ENCODE peak calls at places on chromosome 4, in ten cellular contexts. J is GM10248, A is sigmoid colon, G is GM12865, P is mucosa of descending colon, D is cardiac fibroblast, N is A673, H is BJ, X is GM20000, E is astrocyte. B is an unnamed sample.

GRCh38 chr4:80069837-80070788 is 2.9 kb downstream of the ANTXR2 start:
- DNase-seq in J (no peak), A (no peak), G (peak), P (no peak), D (peak), N (no peak), H (no peak), X (peak), E (peak), B (no peak)

GRCh38 chr4:82491251-82491960 is 61.0 kb downstream of the ENOPH1 start:
- DNase-seq in J (no peak), A (no peak), G (no peak), P (no peak), D (no peak), N (no peak), H (no peak), X (no peak), E (no peak), B (no peak)

GRCh38 chr4:157127571-157127970 is 51.6 kb downstream of the GLRB start:
- DNase-seq in J (no peak), A (no peak), G (no peak), P (no peak), D (no peak), N (no peak), H (no peak), X (no peak), E (no peak), B (no peak)

GRCh38 chr4:13024147-13025105 is 459.7 kb downstream of the RAB28 start:
- DNase-seq in J (no peak), A (no peak), G (no peak), P (no peak), D (no peak), N (no peak), H (no peak), X (no peak), E (no peak), B (no peak)

GRCh38 chr4:155906554-155907247 is 3.2 kb downstream of the TDO2 start:
- DNase-seq in J (no peak), A (no peak), G (no peak), P (no peak), D (peak), N (peak), H (peak), X (no peak), E (peak), B (no peak)

GRCh38 chr4:76571274-76571673 is 136.2 kb downstream of the SHROOM3 start:
- DNase-seq in J (no peak), A (no peak), G (no peak), P (no peak), D (no peak), N (no peak), H (no peak), X (no peak), E (no peak), B (no peak)

GRCh38 chr4:140037353-140038030 is 116.5 kb downstream of the MAML3 start:
- DNase-seq in J (no peak), A (no peak), G (no peak), P (no peak), D (peak), N (no peak), H (peak), X (no peak), E (peak), B (no peak)

GRCh38 chr4:150960818-150961217 is 54.3 kb downstream of the LRBA start:
- DNase-seq in J (no peak), A (no peak), G (peak), P (no peak), D (peak), N (peak), H (no peak), X (no peak), E (no peak), B (no peak)

GRCh38 chr4:38634047-38634759 is 29.8 kb upstream of the KLF3 start:
- DNase-seq in J (no peak), A (no peak), G (no peak), P (no peak), D (no peak), N (no peak), H (no peak), X (no peak), E (no peak), B (no peak)

GRCh38 chr4:5899396-5899795 is 6.5 kb upstream of the CRMP1 start:
- DNase-seq in J (no peak), A (no peak), G (no peak), P (no peak), D (no peak), N (no peak), H (no peak), X (no peak), E (no peak), B (no peak)

GRCh38 chr4:121648518-121648917 is 48.3 kb downstream of the ANXA5 start:
- DNase-seq in J (no peak), A (no peak), G (no peak), P (no peak), D (peak), N (no peak), H (no peak), X (no peak), E (no peak), B (no peak)

DNA sequence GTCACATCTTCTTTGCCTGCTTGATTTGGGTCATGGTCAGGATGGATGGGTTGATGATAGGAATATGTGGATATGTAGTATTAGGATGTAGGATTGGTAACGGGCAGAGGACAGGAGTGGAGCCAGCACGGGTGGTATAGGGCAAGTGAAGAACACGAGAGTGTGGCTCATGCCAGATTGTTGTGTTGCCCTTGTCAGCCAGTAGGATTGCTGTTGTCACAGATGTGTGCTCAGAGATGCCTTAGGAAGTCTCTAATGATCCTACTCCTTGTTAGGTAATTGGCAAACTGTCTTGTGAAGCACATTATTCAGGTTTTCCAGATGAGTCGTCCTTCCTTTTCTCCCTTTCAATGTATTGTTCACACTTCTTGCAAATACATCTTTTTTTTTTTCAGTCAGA is 5.5 kb downstream of the ATP10D start:
- DNase-seq in J (no peak), A (no peak), G (peak), P (no peak), D (peak), N (peak), H (no peak), X (no peak), E (peak), B (no peak)
- TF ChIP-seq CTCF in J (peak), A (no peak), G (peak), P (no peak), D (peak), N (peak), H (peak), X (peak), E (peak), B (peak)

GRCh38 chr4:154014401-154015105 is 225.7 kb upstream of the SFRP2 start:
- DNase-seq in J (no peak), A (no peak), G (no peak), P (no peak), D (no peak), N (no peak), H (no peak), X (no peak), E (no peak), B (no peak)

GRCh38 chr4:154024097-154024496 is 235.2 kb upstream of the SFRP2 start:
- DNase-seq in J (no peak), A (no peak), G (peak), P (no peak), D (peak), N (peak), H (no peak), X (no peak), E (no peak), B (no peak)

GRCh38 chr4:154013576-154013975 is 224.7 kb upstream of the SFRP2 start:
- DNase-seq in J (no peak), A (no peak), G (no peak), P (no peak), D (no peak), N (no peak), H (no peak), X (no peak), E (no peak), B (no peak)

GRCh38 chr4:154018659-154019058 is 229.8 kb upstream of the SFRP2 start:
- DNase-seq in J (no peak), A (no peak), G (peak), P (no peak), D (no peak), N (peak), H (no peak), X (no peak), E (no peak), B (no peak)
- TF ChIP-seq CTCF in J (no peak), A (no peak), G (peak), P (no peak), D (no peak), N (peak), H (no peak), X (no peak), E (no peak), B (peak)

DNA sequence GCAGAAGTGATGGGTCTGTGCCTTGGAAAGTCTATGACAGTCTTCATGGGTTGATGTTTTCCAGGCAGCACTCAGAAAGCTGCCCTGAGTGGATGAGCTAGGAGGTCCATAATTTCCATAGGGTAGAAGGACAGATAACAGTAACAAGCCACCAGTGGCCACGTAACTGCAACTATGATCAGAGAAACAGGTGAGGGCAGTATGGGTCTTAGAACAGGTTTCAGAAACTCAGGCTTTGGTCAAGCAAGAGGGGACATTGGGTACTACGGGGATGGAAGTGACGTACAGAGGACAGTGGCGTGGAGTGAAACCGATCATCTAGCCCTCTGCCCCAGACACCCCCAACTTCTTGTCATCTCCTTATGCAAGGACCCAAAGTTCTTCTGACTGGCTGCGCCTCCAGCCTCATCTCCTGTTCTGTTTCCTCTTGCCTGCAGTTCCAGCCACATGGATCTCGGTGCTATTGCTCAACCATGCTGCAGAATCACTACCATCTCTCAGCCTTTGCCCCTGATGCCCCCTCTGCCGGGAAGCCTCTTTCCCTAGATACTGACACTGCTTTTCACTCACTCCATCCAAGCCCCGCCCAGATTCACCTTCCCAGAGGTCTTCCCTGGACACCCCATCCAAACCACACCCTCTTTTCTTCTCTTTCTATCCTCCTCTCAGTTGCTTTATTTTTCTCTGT is 123.4 kb downstream of the MFAP3L start:
- DNase-seq in J (no peak), A (no peak), G (no peak), P (no peak), D (no peak), N (no peak), H (no peak), X (no peak), E (no peak), B (no peak)
- TF ChIP-seq CTCF in J (no peak), A (no peak), G (no peak), P (no peak), D (no peak), N (no peak), H (no peak), X (no peak), E (no peak), B (no peak)

DNA sequence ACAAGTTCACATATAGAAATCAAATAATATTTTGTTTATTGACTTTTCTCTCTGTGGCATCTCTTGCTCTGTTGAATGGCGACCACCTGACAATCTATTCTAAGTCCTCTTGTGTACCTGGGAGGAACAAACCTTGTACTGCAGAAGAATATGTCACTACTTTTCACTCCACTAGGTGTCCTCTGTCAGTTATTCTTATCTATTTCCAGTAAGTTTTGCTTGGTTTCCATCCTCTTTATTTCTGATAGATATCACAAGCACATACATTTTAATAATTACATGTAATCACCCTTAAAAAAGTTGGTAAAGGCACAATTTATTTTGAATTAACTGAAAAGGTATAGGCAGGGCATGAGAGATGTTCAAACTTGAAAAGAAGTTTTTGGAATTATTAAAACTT is 238.4 kb downstream of the SNCA start:
- DNase-seq in J (no peak), A (no peak), G (peak), P (no peak), D (peak), N (no peak), H (no peak), X (no peak), E (no peak), B (no peak)
- TF ChIP-seq CTCF in J (peak), A (no peak), G (peak), P (no peak), D (no peak), N (peak), H (peak), X (no peak), E (peak), B (peak)

GRCh38 chr4:20420916-20421315 is 169.2 kb downstream of the SLIT2 start:
- DNase-seq in J (no peak), A (no peak), G (no peak), P (no peak), D (no peak), N (no peak), H (no peak), X (no peak), E (no peak), B (no peak)

GRCh38 chr4:20416800-20417199 is 165.1 kb downstream of the SLIT2 start:
- DNase-seq in J (no peak), A (no peak), G (no peak), P (no peak), D (no peak), N (peak), H (no peak), X (no peak), E (no peak), B (no peak)

GRCh38 chr4:20421586-20421985 is 169.9 kb downstream of the SLIT2 start:
- DNase-seq in J (no peak), A (no peak), G (no peak), P (no peak), D (peak), N (no peak), H (no peak), X (no peak), E (no peak), B (no peak)

GRCh38 chr4:20422398-20422797 is 170.7 kb downstream of the SLIT2 start:
- DNase-seq in J (peak), A (peak), G (peak), P (no peak), D (peak), N (peak), H (no peak), X (peak), E (peak), B (peak)

DNA sequence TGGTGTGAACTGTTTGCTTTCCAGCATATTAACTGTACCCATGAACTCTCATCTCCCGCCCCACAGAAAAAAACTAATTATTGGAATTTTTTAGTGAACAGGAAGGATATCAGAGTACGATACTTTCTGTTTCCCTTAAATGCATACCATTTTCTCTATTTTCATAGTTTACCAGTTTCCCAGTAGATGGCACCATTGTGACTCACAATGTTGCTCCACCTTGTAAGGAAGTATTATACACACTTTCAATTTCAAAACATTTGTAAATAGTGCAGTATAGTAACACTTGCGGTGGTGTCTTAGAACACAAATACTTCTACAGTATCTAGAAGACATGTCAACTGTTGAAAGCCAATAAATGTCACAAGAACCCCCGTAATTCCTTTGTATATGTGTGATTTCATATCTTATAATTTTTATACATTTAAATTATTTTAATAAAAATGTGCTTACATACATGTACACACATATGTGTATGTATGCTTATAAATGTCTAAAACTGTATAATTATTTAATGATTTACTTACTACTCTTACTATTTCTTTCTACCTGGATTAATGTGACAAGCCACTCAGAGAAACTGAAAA is 167.3 kb downstream of the SLIT2 start:
- DNase-seq in J (peak), A (no peak), G (peak), P (no peak), D (peak), N (peak), H (peak), X (peak), E (peak), B (no peak)
- TF ChIP-seq CTCF in J (peak), A (no peak), G (peak), P (peak), D (peak), N (peak), H (peak), X (peak), E (peak), B (peak)

GRCh38 chr4:55547918-55548317 is 1.2 kb upstream of the CLOCK start:
- DNase-seq in J (no peak), A (no peak), G (no peak), P (no peak), D (no peak), N (no peak), H (no peak), X (no peak), E (no peak), B (no peak)

GRCh38 chr4:55545133-55545532 is 1.6 kb downstream of the CLOCK start:
- DNase-seq in J (no peak), A (no peak), G (no peak), P (no peak), D (peak), N (no peak), H (no peak), X (no peak), E (peak), B (no peak)

GRCh38 chr4:55545681-55546632 is 752 bp downstream of the CLOCK start:
- DNase-seq in J (peak), A (peak), G (peak), P (peak), D (peak), N (peak), H (no peak), X (peak), E (peak), B (peak)

GRCh38 chr4:55547461-55547770 is 707 bp upstream of the CLOCK start:
- DNase-seq in J (no peak), A (peak), G (no peak), P (peak), D (no peak), N (no peak), H (no peak), X (no peak), E (peak), B (no peak)

DNA sequence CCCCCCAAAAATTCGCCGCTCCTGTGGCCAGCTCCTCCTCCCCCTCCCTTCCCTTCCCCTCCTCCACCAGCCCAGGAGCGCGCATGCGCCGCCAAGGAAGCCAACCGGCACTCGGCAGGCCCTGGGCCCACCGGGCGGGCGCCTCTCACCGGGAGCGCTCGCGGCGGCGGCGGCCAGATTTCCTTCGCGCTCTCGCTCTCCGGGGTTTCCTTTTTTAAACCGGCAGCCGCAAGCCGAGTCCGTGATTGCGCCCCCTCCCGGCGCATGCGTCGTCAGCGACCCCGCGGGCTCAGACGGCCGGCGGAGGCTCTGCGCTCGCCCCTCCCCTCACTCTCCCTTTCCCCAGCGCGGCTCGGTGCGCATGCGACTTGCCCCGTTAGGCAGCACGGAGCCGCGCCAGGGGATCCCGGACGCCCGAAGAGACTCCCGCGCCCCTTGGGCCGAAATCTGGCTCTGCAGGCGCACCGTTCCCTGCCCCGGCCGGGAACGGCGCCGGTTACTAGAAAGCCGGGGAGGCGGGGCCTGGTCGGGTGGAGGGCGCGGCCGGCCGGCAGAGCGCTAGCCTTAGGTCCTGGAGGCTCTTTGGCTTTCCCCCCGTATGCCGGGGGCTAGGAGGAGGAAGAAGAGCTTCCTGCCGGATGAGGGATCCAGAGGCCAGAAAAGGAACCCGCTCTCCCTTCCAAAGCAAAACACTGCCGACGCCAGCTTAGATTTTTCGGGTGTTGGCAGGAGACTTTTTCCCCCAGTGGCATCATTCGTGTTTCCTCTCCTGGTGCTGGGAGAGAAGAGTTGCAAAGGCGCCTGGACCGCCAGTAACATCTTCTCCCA is at the start of gene CLOCK:
- DNase-seq in J (peak), A (peak), G (peak), P (peak), D (peak), N (peak), H (no peak), X (peak), E (peak), B (peak)
- TF ChIP-seq CTCF in J (peak), A (peak), G (peak), P (peak), D (peak), N (peak), H (peak), X (no peak), E (no peak), B (peak)

DNA sequence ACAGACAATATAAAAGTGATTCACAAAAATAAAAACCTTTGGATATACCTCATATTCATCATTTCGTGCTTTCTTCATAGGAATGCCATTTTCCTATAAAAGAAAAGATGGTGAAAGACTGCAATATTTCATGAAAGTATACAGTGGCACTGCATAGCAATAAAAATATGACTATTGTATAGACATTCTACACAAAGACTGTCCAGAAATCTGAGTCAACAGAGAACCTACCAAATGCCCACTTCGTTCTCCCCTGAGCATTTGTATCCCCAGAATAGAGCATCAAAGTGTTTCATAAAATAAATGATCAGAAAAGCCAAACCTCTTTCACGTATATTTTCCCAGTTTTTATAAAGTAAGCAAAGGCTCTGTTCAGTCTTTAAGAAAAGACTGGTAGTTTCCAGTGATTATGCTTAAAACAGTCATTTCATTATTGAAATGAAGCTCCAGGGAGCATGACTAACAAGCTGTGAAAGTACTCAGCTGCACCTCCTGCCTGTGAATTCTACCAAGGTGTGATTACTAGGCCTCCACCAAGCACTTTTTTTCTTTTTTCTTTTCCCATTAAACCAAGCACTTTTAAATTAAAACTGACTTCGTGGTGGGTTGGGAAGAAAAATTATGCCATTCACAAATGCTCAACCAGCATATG is 20.2 kb downstream of the PPA2 start:
- DNase-seq in J (peak), A (no peak), G (peak), P (no peak), D (no peak), N (no peak), H (no peak), X (peak), E (no peak), B (no peak)
- TF ChIP-seq CTCF in J (no peak), A (no peak), G (no peak), P (no peak), D (no peak), N (peak), H (no peak), X (peak), E (no peak), B (no peak)